ENCODE peak calls at places on chromosome 20, in seven cellular contexts. W, I, C, B, R, U and Q are unnamed samples.

GRCh38 chr20:51698252-51698651 is 69.9 kb downstream of the ATP9A start:
- DNase-seq in W (no peak), I (no peak), C (no peak), B (no peak), R (no peak), U (no peak), Q (no peak)

GRCh38 chr20:9130407-9130995 is 61.6 kb downstream of the PLCB4 start:
- DNase-seq in W (no peak), I (no peak), C (no peak), B (no peak), R (no peak), U (no peak), Q (peak; percentile 15)

GRCh38 chr20:15618912-15619311 is 954.3 kb downstream of the KIF16B start:
- DNase-seq in W (no peak), I (no peak), C (no peak), B (no peak), R (no peak), U (no peak), Q (no peak)

GRCh38 chr20:15846446-15846845 is 726.8 kb downstream of the KIF16B start:
- DNase-seq in W (no peak), I (no peak), C (no peak), B (no peak), R (no peak), U (no peak), Q (no peak)

GRCh38 chr20:54794110-54794509 is 318.7 kb downstream of the DOK5 start:
- DNase-seq in W (no peak), I (no peak), C (no peak), B (no peak), R (no peak), U (no peak), Q (no peak)

GRCh38 chr20:41499961-41500725 is 118.0 kb downstream of the CHD6 start:
- DNase-seq in W (no peak), I (no peak), C (no peak), B (no peak), R (no peak), U (no peak), Q (no peak)

GRCh38 chr20:22470620-22471026 is 113.7 kb downstream of the FOXA2 start:
- DNase-seq in W (no peak), I (no peak), C (peak; percentile 65), B (no peak), R (no peak), U (no peak), Q (no peak)

GRCh38 chr20:1567392-1568165 is 10.1 kb upstream of the SIRPD start:
- DNase-seq in W (no peak), I (peak; percentile 12), C (peak; percentile 0), B (peak; percentile 8), R (no peak), U (no peak), Q (peak; percentile 91)

GRCh38 chr20:19603390-19603753 is 154.7 kb upstream of the RIN2 start:
- DNase-seq in W (no peak), I (no peak), C (no peak), B (no peak), R (no peak), U (no peak), Q (no peak)

GRCh38 chr20:25699914-25700313 is 3.3 kb upstream of the ZNF337 start:
- DNase-seq in W (no peak), I (no peak), C (no peak), B (no peak), R (no peak), U (no peak), Q (no peak)

GRCh38 chr20:56362833-56363413 is 4.1 kb downstream of the FAM210B start:
- DNase-seq in W (no peak), I (peak; percentile 31), C (no peak), B (no peak), R (no peak), U (no peak), Q (peak; percentile 44)

GRCh38 chr20:48617481-48617880 is 210.3 kb downstream of the PREX1 start:
- DNase-seq in W (no peak), I (no peak), C (no peak), B (no peak), R (no peak), U (no peak), Q (no peak)

GRCh38 chr20:35014537-35014936 is 58.9 kb downstream of the MYH7B start:
- DNase-seq in W (no peak), I (no peak), C (no peak), B (no peak), R (no peak), U (no peak), Q (no peak)

GRCh38 chr20:44809380-44810060 is 826 bp downstream of the RIMS4 start:
- DNase-seq in W (no peak), I (peak; percentile 67), C (no peak), B (no peak), R (peak; percentile 69), U (peak; percentile 46), Q (no peak)

GRCh38 chr20:58526411-58526810 is 11.2 kb upstream of the APCDD1L start:
- DNase-seq in W (no peak), I (no peak), C (no peak), B (no peak), R (no peak), U (no peak), Q (no peak)

GRCh38 chr20:44785768-44786167 is 24.6 kb downstream of the RIMS4 start:
- DNase-seq in W (no peak), I (peak; percentile 83), C (no peak), B (no peak), R (peak; percentile 57), U (peak; percentile 84), Q (no peak)

GRCh38 chr20:870758-871157 is 37.2 kb downstream of the FAM110A start:
- DNase-seq in W (no peak), I (no peak), C (no peak), B (no peak), R (no peak), U (no peak), Q (no peak)

GRCh38 chr20:35006009-35006408 is 50.3 kb downstream of the MYH7B start:
- DNase-seq in W (no peak), I (no peak), C (no peak), B (no peak), R (no peak), U (no peak), Q (no peak)

GRCh38 chr20:23165964-23166363 is 79.8 kb upstream of the CD93 start:
- DNase-seq in W (no peak), I (no peak), C (no peak), B (no peak), R (peak; percentile 33), U (no peak), Q (no peak)

GRCh38 chr20:57450419-57450818 is 59.2 kb downstream of the RBM38 start:
- DNase-seq in W (peak; percentile 71), I (no peak), C (no peak), B (no peak), R (no peak), U (peak; percentile 92), Q (no peak)

GRCh38 chr20:35048739-35049138 is 43.9 kb downstream of the TRPC4AP start:
- DNase-seq in W (no peak), I (no peak), C (peak; percentile 80), B (no peak), R (no peak), U (no peak), Q (no peak)

GRCh38 chr20:22684763-22685443 is 100.5 kb upstream of the FOXA2 start:
- DNase-seq in W (no peak), I (peak; percentile 45), C (no peak), B (no peak), R (no peak), U (no peak), Q (peak; percentile 24)

GRCh38 chr20:33353013-33353402 is 48.3 kb downstream of the CDK5RAP1 start:
- DNase-seq in W (no peak), I (no peak), C (no peak), B (no peak), R (no peak), U (no peak), Q (no peak)

GRCh38 chr20:30286157-30286556 is 971.3 kb upstream of the DEFB115 start:
- DNase-seq in W (no peak), I (peak; percentile 65), C (peak; percentile 37), B (no peak), R (no peak), U (no peak), Q (no peak)

GRCh38 chr20:48294196-48294595 is 508.9 kb upstream of the SULF2 start:
- DNase-seq in W (no peak), I (no peak), C (no peak), B (no peak), R (no peak), U (no peak), Q (peak; percentile 59)

GRCh38 chr20:3000852-3001523 is 42.4 kb upstream of the GNRH2 start:
- DNase-seq in W (no peak), I (peak; percentile 63), C (no peak), B (peak; percentile 46), R (no peak), U (peak; percentile 53), Q (peak; percentile 80)

DNA sequence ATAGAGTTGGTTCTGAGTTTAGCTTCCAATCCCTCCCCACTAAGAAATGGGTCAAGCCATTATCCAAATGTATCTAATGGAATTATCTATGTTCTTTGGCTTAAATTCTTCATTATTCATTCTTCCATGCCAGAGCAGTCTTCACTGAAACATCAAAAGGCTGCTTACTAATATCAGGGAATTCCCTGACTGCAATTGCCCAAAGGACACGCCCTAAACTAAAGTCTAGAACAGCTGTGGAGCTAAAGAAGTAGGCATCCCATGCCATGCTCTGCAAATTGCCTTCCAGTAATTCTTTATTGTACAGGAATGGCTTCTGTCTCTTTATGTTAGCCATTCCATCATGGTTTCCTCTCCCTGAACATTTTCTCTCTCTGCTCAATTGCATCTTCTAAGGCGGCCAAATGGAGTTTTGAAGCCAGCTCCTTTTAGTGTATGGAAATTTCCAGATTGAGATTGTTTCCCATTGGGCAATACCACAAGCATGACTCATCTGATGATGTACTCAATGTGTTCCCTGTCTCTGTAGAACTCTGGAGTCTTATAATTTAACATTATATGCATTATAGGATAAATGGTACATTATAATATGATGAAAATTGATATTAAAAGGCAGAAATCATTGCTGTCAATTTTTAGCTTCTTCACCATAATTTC is 28.8 kb upstream of the TSHZ2 start:
- DNase-seq in W (no peak), I (no peak), C (peak; percentile 31), B (no peak), R (no peak), U (no peak), Q (no peak)
- H3K4me2 ChIP-seq in W (no peak overlapping the region), I (no peak overlapping the region), C (no peak overlapping the region), B (no peak overlapping the region), R (no peak overlapping the region), U (no peak overlapping the region), Q (no peak overlapping the region)

DNA sequence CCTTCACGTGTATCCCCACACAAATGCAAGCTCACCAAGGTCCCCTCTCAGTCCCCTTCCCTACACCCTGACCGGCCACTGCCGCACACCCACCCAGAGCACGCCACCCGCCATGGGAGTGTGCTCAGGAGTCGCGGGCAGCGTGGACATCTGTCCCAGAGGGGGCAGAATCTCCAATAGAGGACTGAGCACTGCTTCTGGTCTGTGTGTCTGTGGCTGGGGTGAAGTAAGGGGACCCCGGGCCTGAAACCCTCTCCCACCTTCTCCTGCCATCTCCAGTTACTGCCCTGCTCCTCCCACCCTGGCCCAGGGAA is 8.3 kb downstream of the MYL9 start:
- DNase-seq in W (no peak), I (no peak), C (no peak), B (no peak), R (no peak), U (no peak), Q (no peak)
- TF ChIP-seq POLR2AphosphoS5 in W (no peak), I (no peak), C (no peak), B (no peak), R (no peak), U (no peak), Q (no peak)

GRCh38 chr20:11216451-11217314 is 542.9 kb upstream of the JAG1 start:
- DNase-seq in W (no peak), I (no peak), C (peak; percentile 78), B (no peak), R (no peak), U (no peak), Q (peak; percentile 88)
- H3K4me2 ChIP-seq in W (no peak overlapping the region), I (no peak overlapping the region), C (no peak overlapping the region), B (no peak overlapping the region), R (no peak overlapping the region), U (peak overlapping the region; percentile 13), Q (peak overlapping the region; percentile 42)

GRCh38 chr20:21046413-21047070 is 59.6 kb downstream of the LINC00237 start:
- DNase-seq in W (no peak), I (no peak), C (no peak), B (no peak), R (no peak), U (peak; percentile 19), Q (no peak)
- TF ChIP-seq POLR2AphosphoS5 in W (no peak), I (no peak), C (no peak), B (no peak), R (no peak), U (no peak), Q (no peak)